ENCODE peak calls at places on chromosomes 6 and 20, in four cellular contexts. H is AG04450, V is HFFc6, Z is cerebellum. L is an unnamed sample.

GRCh38 chr6:71979911-71980310 is 93.6 kb downstream of the RIMS1 start:
- DNase-seq in H (no peak), V (peak; percentile 67), Z (no peak), L (peak; percentile 48)

GRCh38 chr6:18432619-18433018 is 45.5 kb downstream of the RNF144B start:
- DNase-seq in H (no peak), Z (no peak), V (no peak), L (no peak)

GRCh38 chr20:58710481-58711265 is 18.1 kb downstream of the NPEPL1 start:
- DNase-seq in H (no peak), Z (no peak), V (no peak), L (no peak)

GRCh38 chr6:111750753-111751684 is 122.2 kb downstream of the FYN start:
- DNase-seq in V (no peak), H (no peak), Z (no peak), L (no peak)

GRCh38 chr20:50724851-50725721 is 6.3 kb upstream of the PARD6B start:
- DNase-seq in Z (no peak), H (peak; percentile 90), V (peak; percentile 97), L (peak; percentile 100)

GRCh38 chr6:138222901-138223546 is 4.7 kb upstream of the PBOV1 start:
- DNase-seq in H (no peak), Z (no peak), V (no peak), L (no peak)

GRCh38 chr20:10985536-10985935 is 311.7 kb upstream of the JAG1 start:
- DNase-seq in Z (no peak), V (no peak), H (no peak), L (peak; percentile 2)

GRCh38 chr20:58555078-58555765 is 40.0 kb upstream of the APCDD1L start:
- DNase-seq in Z (no peak), V (peak; percentile 91), H (peak; percentile 43), L (peak; percentile 86)

GRCh38 chr6:453152-453551 is 61.6 kb downstream of the IRF4 start:
- DNase-seq in Z (peak; percentile 5), H (no peak), V (no peak), L (no peak)

GRCh38 chr20:32159766-32160221 is 47.7 kb downstream of the PLAGL2 start:
- DNase-seq in H (no peak), V (no peak), Z (no peak), L (no peak)

GRCh38 chr6:90758741-90759140 is 171.9 kb upstream of the MAP3K7 start:
- DNase-seq in V (no peak), H (no peak), Z (no peak), L (no peak)

GRCh38 chr6:112214749-112215269 is 39.6 kb downstream of the LAMA4 start:
- DNase-seq in H (no peak), V (no peak), Z (no peak), L (no peak)

GRCh38 chr20:4135385-4136077 is 120.2 kb upstream of the RNF24 start:
- DNase-seq in H (peak; percentile 90), V (peak; percentile 98), Z (no peak), L (peak; percentile 91)

GRCh38 chr6:66558189-66558588 is 851.2 kb upstream of the EYS start:
- DNase-seq in H (no peak), V (no peak), Z (no peak), L (no peak)

GRCh38 chr6:14165091-14165490 is 47.5 kb downstream of the CD83 start:
- DNase-seq in H (peak; percentile 13), Z (no peak), V (peak; percentile 76), L (peak; percentile 70)

GRCh38 chr6:84156306-84156705 is 71.1 kb downstream of the CEP162 start:
- DNase-seq in Z (no peak), H (no peak), V (no peak), L (no peak)

GRCh38 chr20:10537850-10538480 is 102.9 kb downstream of the SLX4IP start:
- DNase-seq in Z (no peak), H (no peak), V (peak; percentile 20), L (no peak)

GRCh38 chr6:158799051-158799792 is 19.9 kb downstream of the EZR start:
- DNase-seq in V (peak; percentile 23), H (no peak), Z (peak; percentile 61), L (peak; percentile 37)

GRCh38 chr6:125989631-125990030 is 3.3 kb downstream of the TRMT11 start:
- DNase-seq in H (no peak), Z (no peak), V (no peak), L (no peak)

GRCh38 chr6:3284436-3284876 is 25.7 kb downstream of the PSMG4 start:
- DNase-seq in V (no peak), H (no peak), Z (peak; percentile 24), L (no peak)

GRCh38 chr6:7909323-7910276 is 988 bp downstream of the TXNDC5 start:
- DNase-seq in V (peak; percentile 4), Z (peak; percentile 33), H (no peak), L (no peak)

GRCh38 chr20:31606928-31607639 is 2.0 kb downstream of the ID1 start:
- DNase-seq in V (peak; percentile 88), H (no peak), Z (no peak), L (peak; percentile 77)

GRCh38 chr6:37804676-37805075 is 14.9 kb upstream of the ZFAND3 start:
- DNase-seq in V (no peak), H (no peak), Z (no peak), L (peak; percentile 28)

GRCh38 chr20:31896049-31896448 is 25.6 kb downstream of the TTLL9 start:
- DNase-seq in Z (no peak), V (no peak), H (no peak), L (no peak)